ENCODE peak calls at places on chromosomes 16 and 17, in five cellular contexts. K is stimulated activated CD4-positive, alpha-beta T cell treated with anti-CD3 and anti-CD28 coated beads, Interleukin-12 subunit alpha, Interleukin-12 subunit beta, amount 100 ng/mL, for 4 hours; P is spleen; W is activated naive CD4-positive, alpha-beta T cell; I is activated effector memory CD4-positive, alpha-beta T cell treated with anti-CD3 and anti-CD28 coated beads, Interleukin-2, amount 50 U/mL, for 16 hours. Y is an unnamed sample.

GRCh38 chr16:67432491-67432890 is 1.6 kb downstream of the HSD11B2 start:
- DNase-seq in K (no peak), I (no peak), W (no peak), P (no peak), Y (no peak)

GRCh38 chr17:49349535-49349934 is 12.5 kb downstream of the ZNF652 start:
- DNase-seq in P (no peak), W (no peak), K (no peak), I (no peak), Y (no peak)

GRCh38 chr17:41625602-41626001 is 1.2 kb upstream of the KRT17 start:
- DNase-seq in W (no peak), P (peak), I (peak), K (no peak), Y (no peak)

GRCh38 chr17:74042744-74043486 is 160.6 kb upstream of the RPL38 start:
- DNase-seq in I (peak), W (no peak), K (peak), P (no peak), Y (no peak)

GRCh38 chr16:53089434-53090270 is 34.9 kb downstream of the CHD9 start:
- DNase-seq in W (no peak), P (no peak), K (no peak), I (no peak), Y (no peak)

GRCh38 chr16:85717393-85718152 is 28.8 kb upstream of the GINS2 start:
- DNase-seq in I (peak), W (peak), P (peak), K (peak), Y (no peak)

GRCh38 chr17:63545302-63545928 is 4.9 kb upstream of the DCAF7 start:
- DNase-seq in I (no peak), W (no peak), K (no peak), P (no peak), Y (no peak)

GRCh38 chr17:78214016-78214705 is at the start of gene BIRC5:
- DNase-seq in P (peak), W (peak), I (peak), K (peak), Y (peak)

GRCh38 chr17:7295230-7296180 is 1.1 kb upstream of the YBX2 start:
- DNase-seq in K (no peak), W (no peak), I (no peak), P (no peak), Y (no peak)

GRCh38 chr16:78789556-78789955 is 690.1 kb downstream of the WWOX start:
- DNase-seq in P (no peak), I (no peak), W (no peak), K (no peak), Y (no peak)

GRCh38 chr17:6782244-6782643 is 6.2 kb downstream of the FBXO39 start:
- DNase-seq in P (no peak), I (no peak), W (no peak), K (no peak), Y (no peak)

GRCh38 chr17:59423137-59423703 is 91.8 kb downstream of the YPEL2 start:
- DNase-seq in I (no peak), P (no peak), K (no peak), W (no peak), Y (no peak)

GRCh38 chr16:10616744-10617640 is 36.6 kb upstream of the EMP2 start:
- DNase-seq in K (no peak), W (no peak), P (no peak), I (no peak), Y (no peak)

GRCh38 chr16:89150090-89150835 is 21.3 kb upstream of the CDH15 start:
- DNase-seq in P (peak), W (no peak), I (no peak), K (no peak), Y (no peak)

GRCh38 chr17:7437369-7437863 is 1.9 kb upstream of the FGF11 start:
- DNase-seq in I (no peak), W (no peak), K (no peak), P (no peak), Y (no peak)